ENCODE peak calls at places on chromosome 1, in eight cellular contexts. One of them, this sample, is unnamed.

GRCh38 chr1:26111530-26112406 is at the start of gene PDIK1L:
- DNase-seq in NCI-H774: peak
- DNase-seq in fibroblast of mammary gland: peak
- DNase-seq in stimulated activated naive CD4-positive, alpha-beta T cell: peak
- DNase-seq in activated T-cell treated with anti-CD3 and anti-CD28 coated beads for 48 hours: peak
- DNase-seq in stimulated activated CD4-positive, alpha-beta T cell treated with anti-CD3 and anti-CD28 coated beads, Interleukin-1b, Interleukin-23, amount 100 ng/mL, for 48 hours: peak
- DNase-seq in NCI-H146: peak
- DNase-seq in HEK293T: peak
- DNase-seq in this sample: peak

GRCh38 chr1:152251391-152251790 is 27.4 kb upstream of the HRNR start:
- DNase-seq in HEK293T: no peak
- DNase-seq in activated T-cell treated with anti-CD3 and anti-CD28 coated beads for 48 hours: no peak
- DNase-seq in NCI-H774: no peak
- DNase-seq in stimulated activated naive CD4-positive, alpha-beta T cell: no peak
- DNase-seq in fibroblast of mammary gland: peak
- DNase-seq in stimulated activated CD4-positive, alpha-beta T cell treated with anti-CD3 and anti-CD28 coated beads, Interleukin-1b, Interleukin-23, amount 100 ng/mL, for 48 hours: no peak
- DNase-seq in NCI-H146: no peak
- DNase-seq in this sample: no peak

GRCh38 chr1:1229770-1230169 is 2.0 kb downstream of the SDF4 start:
- DNase-seq in stimulated activated naive CD4-positive, alpha-beta T cell: no peak
- DNase-seq in activated T-cell treated with anti-CD3 and anti-CD28 coated beads for 48 hours: no peak
- DNase-seq in NCI-H146: no peak
- DNase-seq in HEK293T: no peak
- DNase-seq in NCI-H774: no peak
- DNase-seq in fibroblast of mammary gland: no peak
- DNase-seq in stimulated activated CD4-positive, alpha-beta T cell treated with anti-CD3 and anti-CD28 coated beads, Interleukin-1b, Interleukin-23, amount 100 ng/mL, for 48 hours: no peak
- DNase-seq in this sample: no peak

GRCh38 chr1:113123737-113124136 is 50.7 kb downstream of the LRIG2 start:
- DNase-seq in stimulated activated CD4-positive, alpha-beta T cell treated with anti-CD3 and anti-CD28 coated beads, Interleukin-1b, Interleukin-23, amount 100 ng/mL, for 48 hours: no peak
- DNase-seq in NCI-H146: no peak
- DNase-seq in HEK293T: no peak
- DNase-seq in stimulated activated naive CD4-positive, alpha-beta T cell: no peak
- DNase-seq in fibroblast of mammary gland: peak
- DNase-seq in NCI-H774: no peak
- DNase-seq in activated T-cell treated with anti-CD3 and anti-CD28 coated beads for 48 hours: no peak
- DNase-seq in this sample: no peak

GRCh38 chr1:22491995-22492726 is 40.5 kb downstream of the ZBTB40 start:
- DNase-seq in NCI-H146: no peak
- DNase-seq in HEK293T: no peak
- DNase-seq in NCI-H774: no peak
- DNase-seq in stimulated activated CD4-positive, alpha-beta T cell treated with anti-CD3 and anti-CD28 coated beads, Interleukin-1b, Interleukin-23, amount 100 ng/mL, for 48 hours: no peak
- DNase-seq in stimulated activated naive CD4-positive, alpha-beta T cell: no peak
- DNase-seq in fibroblast of mammary gland: no peak
- DNase-seq in activated T-cell treated with anti-CD3 and anti-CD28 coated beads for 48 hours: no peak
- DNase-seq in this sample: no peak

GRCh38 chr1:232793944-232794343 is 11.3 kb upstream of the MAP10 start:
- DNase-seq in NCI-H146: peak
- DNase-seq in HEK293T: peak
- DNase-seq in activated T-cell treated with anti-CD3 and anti-CD28 coated beads for 48 hours: no peak
- DNase-seq in NCI-H774: peak
- DNase-seq in fibroblast of mammary gland: peak
- DNase-seq in stimulated activated CD4-positive, alpha-beta T cell treated with anti-CD3 and anti-CD28 coated beads, Interleukin-1b, Interleukin-23, amount 100 ng/mL, for 48 hours: no peak
- DNase-seq in stimulated activated naive CD4-positive, alpha-beta T cell: peak
- DNase-seq in this sample: no peak

GRCh38 chr1:175690298-175690697 is 53.1 kb downstream of the TNR start:
- DNase-seq in stimulated activated CD4-positive, alpha-beta T cell treated with anti-CD3 and anti-CD28 coated beads, Interleukin-1b, Interleukin-23, amount 100 ng/mL, for 48 hours: no peak
- DNase-seq in HEK293T: no peak
- DNase-seq in NCI-H774: no peak
- DNase-seq in fibroblast of mammary gland: no peak
- DNase-seq in activated T-cell treated with anti-CD3 and anti-CD28 coated beads for 48 hours: no peak
- DNase-seq in NCI-H146: no peak
- DNase-seq in stimulated activated naive CD4-positive, alpha-beta T cell: no peak
- DNase-seq in this sample: no peak

GRCh38 chr1:156556354-156556753 is 16.0 kb downstream of the IQGAP3 start:
- DNase-seq in fibroblast of mammary gland: no peak
- DNase-seq in NCI-H146: no peak
- DNase-seq in NCI-H774: no peak
- DNase-seq in HEK293T: no peak
- DNase-seq in stimulated activated CD4-positive, alpha-beta T cell treated with anti-CD3 and anti-CD28 coated beads, Interleukin-1b, Interleukin-23, amount 100 ng/mL, for 48 hours: no peak
- DNase-seq in activated T-cell treated with anti-CD3 and anti-CD28 coated beads for 48 hours: no peak
- DNase-seq in stimulated activated naive CD4-positive, alpha-beta T cell: no peak
- DNase-seq in this sample: no peak

GRCh38 chr1:69824932-69825331 is 257.2 kb downstream of the LRRC7 start:
- DNase-seq in fibroblast of mammary gland: peak
- DNase-seq in NCI-H774: no peak
- DNase-seq in HEK293T: no peak
- DNase-seq in stimulated activated CD4-positive, alpha-beta T cell treated with anti-CD3 and anti-CD28 coated beads, Interleukin-1b, Interleukin-23, amount 100 ng/mL, for 48 hours: no peak
- DNase-seq in NCI-H146: no peak
- DNase-seq in stimulated activated naive CD4-positive, alpha-beta T cell: no peak
- DNase-seq in activated T-cell treated with anti-CD3 and anti-CD28 coated beads for 48 hours: no peak
- DNase-seq in this sample: no peak

GRCh38 chr1:44408181-44409018 is 3.3 kb downstream of the RNF220 start:
- DNase-seq in fibroblast of mammary gland: no peak
- DNase-seq in activated T-cell treated with anti-CD3 and anti-CD28 coated beads for 48 hours: no peak
- DNase-seq in stimulated activated CD4-positive, alpha-beta T cell treated with anti-CD3 and anti-CD28 coated beads, Interleukin-1b, Interleukin-23, amount 100 ng/mL, for 48 hours: no peak
- DNase-seq in NCI-H146: no peak
- DNase-seq in stimulated activated naive CD4-positive, alpha-beta T cell: no peak
- DNase-seq in NCI-H774: no peak
- DNase-seq in HEK293T: peak
- DNase-seq in this sample: no peak